ENCODE peak calls at places on chromosomes 6 and 20, in nine cellular contexts. One of them, this sample, is unnamed.

GRCh38 chr6:80425089-80425823 is 318.8 kb downstream of the BCKDHB start:
- DNase-seq in GM13977: no peak
- DNase-seq in AG09319: peak
- DNase-seq in gastrocnemius medialis: no peak
- DNase-seq in astrocyte of the cerebellum: peak
- DNase-seq in lower lobe of right lung: no peak
- DNase-seq in neural crest cell: no peak
- DNase-seq in cardiac fibroblast: peak
- DNase-seq in neural progenitor cell: no peak
- DNase-seq in this sample: no peak

GRCh38 chr6:167668019-167668753 is 158.5 kb upstream of the AFDN start:
- DNase-seq in GM13977: no peak
- DNase-seq in AG09319: no peak
- DNase-seq in gastrocnemius medialis: peak
- DNase-seq in astrocyte of the cerebellum: no peak
- DNase-seq in lower lobe of right lung: no peak
- DNase-seq in neural crest cell: no peak
- DNase-seq in cardiac fibroblast: no peak
- DNase-seq in neural progenitor cell: peak
- DNase-seq in this sample: no peak

GRCh38 chr6:147382945-147383554 is 125.4 kb upstream of the SAMD5 start:
- DNase-seq in GM13977: no peak
- DNase-seq in AG09319: no peak
- DNase-seq in gastrocnemius medialis: no peak
- DNase-seq in astrocyte of the cerebellum: peak
- DNase-seq in lower lobe of right lung: no peak
- DNase-seq in neural crest cell: no peak
- DNase-seq in cardiac fibroblast: peak
- DNase-seq in neural progenitor cell: peak
- DNase-seq in this sample: no peak

GRCh38 chr20:7760261-7761048 is 179.8 kb downstream of the HAO1 start:
- DNase-seq in GM13977: no peak
- DNase-seq in AG09319: no peak
- DNase-seq in gastrocnemius medialis: no peak
- DNase-seq in astrocyte of the cerebellum: no peak
- DNase-seq in lower lobe of right lung: no peak
- DNase-seq in neural crest cell: no peak
- DNase-seq in cardiac fibroblast: no peak
- DNase-seq in neural progenitor cell: peak
- DNase-seq in this sample: no peak

GRCh38 chr6:170206317-170206621 is 84.6 kb downstream of the DLL1 start:
- DNase-seq in GM13977: no peak
- DNase-seq in AG09319: no peak
- DNase-seq in gastrocnemius medialis: no peak
- DNase-seq in astrocyte of the cerebellum: no peak
- DNase-seq in lower lobe of right lung: no peak
- DNase-seq in neural crest cell: no peak
- DNase-seq in cardiac fibroblast: no peak
- DNase-seq in neural progenitor cell: no peak
- DNase-seq in this sample: no peak

GRCh38 chr6:142523485-142523884 is 221.7 kb downstream of the ADGRG6 start:
- DNase-seq in GM13977: no peak
- DNase-seq in AG09319: peak
- DNase-seq in gastrocnemius medialis: no peak
- DNase-seq in astrocyte of the cerebellum: no peak
- DNase-seq in lower lobe of right lung: no peak
- DNase-seq in neural crest cell: no peak
- DNase-seq in cardiac fibroblast: peak
- DNase-seq in neural progenitor cell: no peak
- DNase-seq in this sample: no peak

GRCh38 chr20:62617711-62618483 is 24.4 kb upstream of the SLCO4A1 start:
- DNase-seq in GM13977: peak
- DNase-seq in AG09319: no peak
- DNase-seq in gastrocnemius medialis: peak
- DNase-seq in astrocyte of the cerebellum: no peak
- DNase-seq in lower lobe of right lung: peak
- DNase-seq in neural crest cell: no peak
- DNase-seq in cardiac fibroblast: no peak
- DNase-seq in neural progenitor cell: no peak
- DNase-seq in this sample: peak

GRCh38 chr6:41698350-41698781 is 37.0 kb downstream of the TFEB start:
- DNase-seq in GM13977: no peak
- DNase-seq in AG09319: peak
- DNase-seq in gastrocnemius medialis: no peak
- DNase-seq in astrocyte of the cerebellum: peak
- DNase-seq in lower lobe of right lung: no peak
- DNase-seq in neural crest cell: no peak
- DNase-seq in cardiac fibroblast: peak
- DNase-seq in neural progenitor cell: peak
- DNase-seq in this sample: no peak

GRCh38 chr20:43715044-43715443 is 11.8 kb downstream of the GTSF1L start:
- DNase-seq in GM13977: no peak
- DNase-seq in AG09319: no peak
- DNase-seq in gastrocnemius medialis: no peak
- DNase-seq in astrocyte of the cerebellum: no peak
- DNase-seq in lower lobe of right lung: no peak
- DNase-seq in neural crest cell: no peak
- DNase-seq in cardiac fibroblast: no peak
- DNase-seq in neural progenitor cell: no peak
- DNase-seq in this sample: no peak

GRCh38 chr6:39521826-39522377 is 199.4 kb upstream of the KCNK16 start:
- DNase-seq in GM13977: no peak
- DNase-seq in AG09319: no peak
- DNase-seq in gastrocnemius medialis: no peak
- DNase-seq in astrocyte of the cerebellum: no peak
- DNase-seq in lower lobe of right lung: no peak
- DNase-seq in neural crest cell: no peak
- DNase-seq in cardiac fibroblast: no peak
- DNase-seq in neural progenitor cell: no peak
- DNase-seq in this sample: no peak

DNA sequence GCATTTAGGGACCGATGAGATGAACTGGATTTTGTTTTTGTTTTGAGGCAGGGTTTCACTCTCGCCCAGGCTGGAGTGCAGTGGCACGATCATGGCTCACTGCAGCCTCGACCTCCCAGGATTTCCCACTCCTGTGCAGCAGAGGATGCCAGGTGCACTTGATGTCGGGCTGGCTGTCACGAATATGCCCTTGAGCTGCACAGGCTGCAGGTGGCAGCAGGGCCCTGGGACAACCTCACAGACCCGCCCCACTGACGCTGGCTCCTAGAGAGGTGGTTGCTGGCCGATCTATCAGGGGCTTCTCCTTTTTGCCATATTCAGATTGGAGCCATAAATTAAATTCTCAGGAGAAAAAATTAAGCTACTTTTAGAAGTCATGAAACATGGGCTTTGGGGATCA is 32.2 kb downstream of the NQO2 start:
- DNase-seq in GM13977: no peak
- DNase-seq in AG09319: no peak
- DNase-seq in gastrocnemius medialis: no peak
- DNase-seq in astrocyte of the cerebellum: no peak
- DNase-seq in lower lobe of right lung: no peak
- DNase-seq in neural crest cell: no peak
- DNase-seq in cardiac fibroblast: no peak
- DNase-seq in neural progenitor cell: no peak
- DNase-seq in this sample: no peak
- TF ChIP-seq CTCF in GM13977: no peak
- TF ChIP-seq CTCF in AG09319: no peak
- TF ChIP-seq CTCF in gastrocnemius medialis: no peak
- TF ChIP-seq CTCF in astrocyte of the cerebellum: no peak
- TF ChIP-seq CTCF in lower lobe of right lung: no peak
- TF ChIP-seq CTCF in neural crest cell: no peak
- TF ChIP-seq CTCF in cardiac fibroblast: no peak
- TF ChIP-seq CTCF in neural progenitor cell: no peak
- TF ChIP-seq CTCF in this sample: peak

DNA sequence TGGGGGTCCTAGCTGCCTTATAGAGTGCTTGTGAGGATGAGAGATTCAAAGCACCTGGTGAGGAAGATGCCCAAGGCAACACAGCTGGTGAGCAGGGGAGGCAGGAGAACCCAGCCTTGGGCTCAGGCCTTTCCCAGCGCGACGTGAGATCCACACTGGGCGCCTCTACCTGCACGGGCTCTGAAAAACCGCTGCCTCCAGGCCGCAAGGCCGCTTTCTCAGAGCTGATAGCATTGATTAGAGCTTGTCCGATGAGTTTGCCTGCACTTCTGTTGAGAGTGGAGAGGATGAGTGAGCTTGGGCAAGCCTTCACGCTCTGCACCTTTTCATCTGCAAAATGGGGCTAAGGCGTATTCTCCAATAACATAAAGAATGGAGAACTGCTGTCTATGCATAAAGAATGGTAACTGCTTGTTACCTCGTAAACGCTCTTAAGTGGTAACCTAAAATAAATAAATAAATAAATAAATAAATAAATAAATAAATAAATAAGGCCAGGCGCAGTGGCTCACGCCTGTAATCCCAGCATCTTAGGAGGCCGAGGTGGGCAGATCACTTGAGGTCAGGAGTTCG is 916 bp downstream of the PABPC1L start:
- DNase-seq in GM13977: no peak
- DNase-seq in AG09319: no peak
- DNase-seq in gastrocnemius medialis: no peak
- DNase-seq in astrocyte of the cerebellum: no peak
- DNase-seq in lower lobe of right lung: no peak
- DNase-seq in neural crest cell: no peak
- DNase-seq in cardiac fibroblast: no peak
- DNase-seq in neural progenitor cell: peak
- DNase-seq in this sample: no peak
- TF ChIP-seq CTCF in GM13977: no peak
- TF ChIP-seq CTCF in AG09319: no peak
- TF ChIP-seq CTCF in gastrocnemius medialis: no peak
- TF ChIP-seq CTCF in astrocyte of the cerebellum: no peak
- TF ChIP-seq CTCF in lower lobe of right lung: no peak
- TF ChIP-seq CTCF in neural crest cell: no peak
- TF ChIP-seq CTCF in cardiac fibroblast: no peak
- TF ChIP-seq CTCF in neural progenitor cell: no peak
- TF ChIP-seq CTCF in this sample: no peak

GRCh38 chr6:16480780-16481179 is 242.4 kb downstream of the GMPR start:
- DNase-seq in GM13977: no peak
- DNase-seq in AG09319: no peak
- DNase-seq in gastrocnemius medialis: no peak
- DNase-seq in astrocyte of the cerebellum: no peak
- DNase-seq in lower lobe of right lung: no peak
- DNase-seq in neural crest cell: no peak
- DNase-seq in cardiac fibroblast: no peak
- DNase-seq in neural progenitor cell: no peak
- DNase-seq in this sample: no peak

GRCh38 chr6:16481680-16482079 is 243.3 kb downstream of the GMPR start:
- DNase-seq in GM13977: no peak
- DNase-seq in AG09319: no peak
- DNase-seq in gastrocnemius medialis: no peak
- DNase-seq in astrocyte of the cerebellum: no peak
- DNase-seq in lower lobe of right lung: no peak
- DNase-seq in neural crest cell: no peak
- DNase-seq in cardiac fibroblast: no peak
- DNase-seq in neural progenitor cell: no peak
- DNase-seq in this sample: no peak

GRCh38 chr6:16482702-16483314 is 244.4 kb downstream of the GMPR start:
- DNase-seq in GM13977: no peak
- DNase-seq in AG09319: no peak
- DNase-seq in gastrocnemius medialis: no peak
- DNase-seq in astrocyte of the cerebellum: no peak
- DNase-seq in lower lobe of right lung: no peak
- DNase-seq in neural crest cell: no peak
- DNase-seq in cardiac fibroblast: no peak
- DNase-seq in neural progenitor cell: no peak
- DNase-seq in this sample: no peak

GRCh38 chr6:16486661-16487060 is 248.3 kb downstream of the GMPR start:
- DNase-seq in GM13977: no peak
- DNase-seq in AG09319: no peak
- DNase-seq in gastrocnemius medialis: no peak
- DNase-seq in astrocyte of the cerebellum: no peak
- DNase-seq in lower lobe of right lung: no peak
- DNase-seq in neural crest cell: no peak
- DNase-seq in cardiac fibroblast: no peak
- DNase-seq in neural progenitor cell: no peak
- DNase-seq in this sample: no peak

GRCh38 chr6:16483315-16483875 is 245.0 kb downstream of the GMPR start:
- DNase-seq in GM13977: no peak
- DNase-seq in AG09319: no peak
- DNase-seq in gastrocnemius medialis: no peak
- DNase-seq in astrocyte of the cerebellum: no peak
- DNase-seq in lower lobe of right lung: no peak
- DNase-seq in neural crest cell: no peak
- DNase-seq in cardiac fibroblast: no peak
- DNase-seq in neural progenitor cell: no peak
- DNase-seq in this sample: no peak
- TF ChIP-seq CTCF in GM13977: no peak
- TF ChIP-seq CTCF in AG09319: no peak
- TF ChIP-seq CTCF in gastrocnemius medialis: no peak
- TF ChIP-seq CTCF in astrocyte of the cerebellum: no peak
- TF ChIP-seq CTCF in lower lobe of right lung: no peak
- TF ChIP-seq CTCF in neural crest cell: no peak
- TF ChIP-seq CTCF in cardiac fibroblast: no peak
- TF ChIP-seq CTCF in neural progenitor cell: no peak
- TF ChIP-seq CTCF in this sample: no peak

GRCh38 chr20:57342829-57343228 is 8.2 kb upstream of the RAE1 start:
- DNase-seq in GM13977: no peak
- DNase-seq in AG09319: no peak
- DNase-seq in gastrocnemius medialis: no peak
- DNase-seq in astrocyte of the cerebellum: no peak
- DNase-seq in lower lobe of right lung: no peak
- DNase-seq in neural crest cell: no peak
- DNase-seq in cardiac fibroblast: peak
- DNase-seq in neural progenitor cell: no peak
- DNase-seq in this sample: no peak

GRCh38 chr20:57347393-57347792 is 3.7 kb upstream of the RAE1 start:
- DNase-seq in GM13977: no peak
- DNase-seq in AG09319: no peak
- DNase-seq in gastrocnemius medialis: no peak
- DNase-seq in astrocyte of the cerebellum: no peak
- DNase-seq in lower lobe of right lung: no peak
- DNase-seq in neural crest cell: no peak
- DNase-seq in cardiac fibroblast: no peak
- DNase-seq in neural progenitor cell: no peak
- DNase-seq in this sample: no peak

GRCh38 chr20:57350086-57350710 is 857 bp upstream of the RAE1 start:
- DNase-seq in GM13977: no peak
- DNase-seq in AG09319: no peak
- DNase-seq in gastrocnemius medialis: no peak
- DNase-seq in astrocyte of the cerebellum: no peak
- DNase-seq in lower lobe of right lung: no peak
- DNase-seq in neural crest cell: no peak
- DNase-seq in cardiac fibroblast: no peak
- DNase-seq in neural progenitor cell: no peak
- DNase-seq in this sample: no peak

GRCh38 chr20:57351042-57351783 is at the start of gene RAE1:
- DNase-seq in GM13977: peak
- DNase-seq in AG09319: peak
- DNase-seq in gastrocnemius medialis: peak
- DNase-seq in astrocyte of the cerebellum: peak
- DNase-seq in lower lobe of right lung: peak
- DNase-seq in neural crest cell: peak
- DNase-seq in cardiac fibroblast: peak
- DNase-seq in neural progenitor cell: peak
- DNase-seq in this sample: peak

DNA sequence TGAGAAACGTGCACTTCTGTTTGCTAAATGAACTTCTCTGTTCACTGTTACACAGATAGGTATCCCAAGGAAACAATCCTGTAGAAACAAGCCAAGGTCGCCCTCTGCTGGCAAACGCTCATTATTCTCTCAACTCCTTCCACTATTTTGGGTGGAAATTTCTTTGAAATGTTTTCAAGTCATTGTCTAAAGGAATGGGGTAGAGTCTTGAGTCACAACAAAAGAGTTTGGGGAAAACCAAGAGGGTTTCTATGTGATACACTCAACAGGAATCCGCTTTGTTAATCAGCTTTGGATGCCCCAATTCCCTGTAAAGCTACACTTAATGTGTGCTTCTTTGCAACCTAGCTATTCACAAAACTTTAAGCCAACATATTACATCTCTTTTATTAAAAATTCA is 4.6 kb upstream of the RAE1 start:
- DNase-seq in GM13977: peak
- DNase-seq in AG09319: peak
- DNase-seq in gastrocnemius medialis: peak
- DNase-seq in astrocyte of the cerebellum: peak
- DNase-seq in lower lobe of right lung: peak
- DNase-seq in neural crest cell: peak
- DNase-seq in cardiac fibroblast: peak
- DNase-seq in neural progenitor cell: peak
- DNase-seq in this sample: peak
- TF ChIP-seq CTCF in GM13977: peak
- TF ChIP-seq CTCF in AG09319: peak
- TF ChIP-seq CTCF in gastrocnemius medialis: peak
- TF ChIP-seq CTCF in astrocyte of the cerebellum: peak
- TF ChIP-seq CTCF in lower lobe of right lung: peak
- TF ChIP-seq CTCF in neural crest cell: peak
- TF ChIP-seq CTCF in cardiac fibroblast: peak
- TF ChIP-seq CTCF in neural progenitor cell: peak
- TF ChIP-seq CTCF in this sample: peak